ENCODE peak calls at places on chromosomes 4 and X, in five cellular contexts. F, A, O, U and S are unnamed samples.

GRCh38 chr4:125389713-125390112 is 75.0 kb downstream of the FAT4 start:
- DNase-seq in F (no peak), A (peak; percentile 85), O (peak; percentile 93), U (no peak), S (no peak)

GRCh38 chr4:101349346-101350064 is 2.2 kb upstream of the PPP3CA start:
- DNase-seq in F (no peak), A (no peak), O (no peak), U (no peak), S (no peak)

GRCh38 chr4:40439519-40439918 is 104.4 kb downstream of the CHRNA9 start:
- DNase-seq in F (no peak), A (no peak), O (no peak), U (no peak), S (no peak)

GRCh38 chr4:183860726-183861125 is 44.4 kb upstream of the STOX2 start:
- DNase-seq in F (no peak), A (no peak), O (no peak), U (no peak), S (no peak)

GRCh38 chr4:132384709-132385108 is 764.4 kb upstream of the PCDH10 start:
- DNase-seq in F (no peak), A (no peak), O (no peak), U (no peak), S (no peak)

GRCh38 chr4:17027495-17027894 is 129.1 kb upstream of the LDB2 start:
- DNase-seq in F (no peak), A (peak; percentile 95), O (peak; percentile 97), U (no peak), S (no peak)

GRCh38 chrX:107674480-107675364 is 46.4 kb downstream of the PRPS1 start:
- DNase-seq in F (no peak), A (no peak), O (peak; percentile 86), U (peak; percentile 18), S (peak; percentile 57)

GRCh38 chr4:108644237-108644636 is 6.2 kb upstream of the OSTC start:
- DNase-seq in F (no peak), A (no peak), O (peak; percentile 14), U (no peak), S (no peak)

GRCh38 chrX:112866175-112866574 is 25.5 kb upstream of the AMOT start:
- DNase-seq in F (no peak), A (no peak), O (no peak), U (no peak), S (no peak)

GRCh38 chr4:128228778-128229457 is 58.7 kb downstream of the PGRMC2 start:
- DNase-seq in F (no peak), A (no peak), O (peak; percentile 59), U (no peak), S (no peak)